ENCODE peak calls at places on chromosomes 5 and 9, in ten cellular contexts. One of them, this sample, is unnamed.

GRCh38 chr5:74630387-74631087 is 10.0 kb downstream of the ENC1 start:
- DNase-seq in heart left ventricle: no peak
- DNase-seq in skeletal muscle cell: peak; percentile 81
- DNase-seq in ACHN: no peak
- DNase-seq in H4: no peak
- DNase-seq in lower lobe of right lung: no peak
- DNase-seq in endodermal cell: no peak
- DNase-seq in WTC11: no peak
- DNase-seq in central memory CD4-positive, alpha-beta T cell: peak; percentile 19
- DNase-seq in HS-5: peak; percentile 87
- DNase-seq in this sample: no peak

GRCh38 chr5:82295144-82295543 is 17.0 kb upstream of the RPS23 start:
- DNase-seq in heart left ventricle: no peak
- DNase-seq in skeletal muscle cell: no peak
- DNase-seq in ACHN: no peak
- DNase-seq in H4: no peak
- DNase-seq in lower lobe of right lung: no peak
- DNase-seq in endodermal cell: no peak
- DNase-seq in WTC11: no peak
- DNase-seq in central memory CD4-positive, alpha-beta T cell: no peak
- DNase-seq in HS-5: no peak
- DNase-seq in this sample: no peak

GRCh38 chr9:127733609-127734008 is 1.5 kb downstream of the TOR2A start:
- DNase-seq in heart left ventricle: no peak
- DNase-seq in skeletal muscle cell: no peak
- DNase-seq in ACHN: no peak
- DNase-seq in H4: no peak
- DNase-seq in lower lobe of right lung: no peak
- DNase-seq in endodermal cell: no peak
- DNase-seq in WTC11: no peak
- DNase-seq in central memory CD4-positive, alpha-beta T cell: no peak
- DNase-seq in HS-5: no peak
- DNase-seq in this sample: no peak

GRCh38 chr5:93990504-93991085 is 249.2 kb upstream of the POU5F2 start:
- DNase-seq in heart left ventricle: no peak
- DNase-seq in skeletal muscle cell: no peak
- DNase-seq in ACHN: no peak
- DNase-seq in H4: no peak
- DNase-seq in lower lobe of right lung: no peak
- DNase-seq in endodermal cell: no peak
- DNase-seq in WTC11: no peak
- DNase-seq in central memory CD4-positive, alpha-beta T cell: no peak
- DNase-seq in HS-5: no peak
- DNase-seq in this sample: no peak

GRCh38 chr9:77851862-77852602 is 179.6 kb downstream of the GNAQ start:
- DNase-seq in heart left ventricle: no peak
- DNase-seq in skeletal muscle cell: no peak
- DNase-seq in ACHN: no peak
- DNase-seq in H4: no peak
- DNase-seq in lower lobe of right lung: no peak
- DNase-seq in endodermal cell: no peak
- DNase-seq in WTC11: no peak
- DNase-seq in central memory CD4-positive, alpha-beta T cell: no peak
- DNase-seq in HS-5: no peak
- DNase-seq in this sample: no peak

GRCh38 chr5:169811023-169811422 is 169.3 kb downstream of the INSYN2B start:
- DNase-seq in heart left ventricle: no peak
- DNase-seq in skeletal muscle cell: no peak
- DNase-seq in ACHN: no peak
- DNase-seq in H4: no peak
- DNase-seq in lower lobe of right lung: no peak
- DNase-seq in endodermal cell: no peak
- DNase-seq in WTC11: no peak
- DNase-seq in central memory CD4-positive, alpha-beta T cell: no peak
- DNase-seq in HS-5: no peak
- DNase-seq in this sample: no peak

GRCh38 chr5:5432020-5432707 is 9.7 kb downstream of the ICE1 start:
- DNase-seq in heart left ventricle: no peak
- DNase-seq in skeletal muscle cell: peak; percentile 33
- DNase-seq in ACHN: no peak
- DNase-seq in H4: no peak
- DNase-seq in lower lobe of right lung: no peak
- DNase-seq in endodermal cell: no peak
- DNase-seq in WTC11: no peak
- DNase-seq in central memory CD4-positive, alpha-beta T cell: no peak
- DNase-seq in HS-5: peak; percentile 45
- DNase-seq in this sample: no peak

GRCh38 chr5:59565551-59565950 is 328.0 kb downstream of the PDE4D start:
- DNase-seq in heart left ventricle: no peak
- DNase-seq in skeletal muscle cell: no peak
- DNase-seq in ACHN: no peak
- DNase-seq in H4: no peak
- DNase-seq in lower lobe of right lung: no peak
- DNase-seq in endodermal cell: no peak
- DNase-seq in WTC11: no peak
- DNase-seq in central memory CD4-positive, alpha-beta T cell: no peak
- DNase-seq in HS-5: no peak
- DNase-seq in this sample: peak; percentile 56

GRCh38 chr5:53128481-53128880 is 18.9 kb upstream of the MOCS2 start:
- DNase-seq in heart left ventricle: no peak
- DNase-seq in skeletal muscle cell: no peak
- DNase-seq in ACHN: no peak
- DNase-seq in H4: no peak
- DNase-seq in lower lobe of right lung: no peak
- DNase-seq in endodermal cell: no peak
- DNase-seq in WTC11: no peak
- DNase-seq in central memory CD4-positive, alpha-beta T cell: no peak
- DNase-seq in HS-5: no peak
- DNase-seq in this sample: no peak

GRCh38 chr9:71146511-71146910 is 25.1 kb upstream of the TRPM3 start:
- DNase-seq in heart left ventricle: no peak
- DNase-seq in skeletal muscle cell: no peak
- DNase-seq in ACHN: no peak
- DNase-seq in H4: peak; percentile 4
- DNase-seq in lower lobe of right lung: no peak
- DNase-seq in endodermal cell: no peak
- DNase-seq in WTC11: no peak
- DNase-seq in central memory CD4-positive, alpha-beta T cell: no peak
- DNase-seq in HS-5: no peak
- DNase-seq in this sample: no peak

GRCh38 chr5:113152053-113152452 is 175.5 kb downstream of the DCP2 start:
- DNase-seq in heart left ventricle: no peak
- DNase-seq in skeletal muscle cell: no peak
- DNase-seq in ACHN: no peak
- DNase-seq in H4: no peak
- DNase-seq in lower lobe of right lung: no peak
- DNase-seq in endodermal cell: no peak
- DNase-seq in WTC11: no peak
- DNase-seq in central memory CD4-positive, alpha-beta T cell: no peak
- DNase-seq in HS-5: no peak
- DNase-seq in this sample: no peak

GRCh38 chr9:109918359-109919163 is 138.6 kb downstream of the PALM2AKAP2 start:
- DNase-seq in heart left ventricle: no peak
- DNase-seq in skeletal muscle cell: peak; percentile 49
- DNase-seq in ACHN: no peak
- DNase-seq in H4: no peak
- DNase-seq in lower lobe of right lung: no peak
- DNase-seq in endodermal cell: no peak
- DNase-seq in WTC11: no peak
- DNase-seq in central memory CD4-positive, alpha-beta T cell: no peak
- DNase-seq in HS-5: no peak
- DNase-seq in this sample: no peak

GRCh38 chr5:73304381-73304780 is 131.4 kb downstream of the TMEM174 start:
- DNase-seq in heart left ventricle: no peak
- DNase-seq in skeletal muscle cell: no peak
- DNase-seq in ACHN: no peak
- DNase-seq in H4: no peak
- DNase-seq in lower lobe of right lung: no peak
- DNase-seq in endodermal cell: no peak
- DNase-seq in WTC11: no peak
- DNase-seq in central memory CD4-positive, alpha-beta T cell: no peak
- DNase-seq in HS-5: no peak
- DNase-seq in this sample: no peak

GRCh38 chr9:132069046-132069898 is 10.4 kb downstream of the MED27 start:
- DNase-seq in heart left ventricle: no peak
- DNase-seq in skeletal muscle cell: no peak
- DNase-seq in ACHN: peak; percentile 1
- DNase-seq in H4: no peak
- DNase-seq in lower lobe of right lung: no peak
- DNase-seq in endodermal cell: no peak
- DNase-seq in WTC11: no peak
- DNase-seq in central memory CD4-positive, alpha-beta T cell: no peak
- DNase-seq in HS-5: no peak
- DNase-seq in this sample: no peak

GRCh38 chr5:57317341-57317740 is 143.5 kb downstream of the GPBP1 start:
- DNase-seq in heart left ventricle: no peak
- DNase-seq in skeletal muscle cell: no peak
- DNase-seq in ACHN: no peak
- DNase-seq in H4: no peak
- DNase-seq in lower lobe of right lung: no peak
- DNase-seq in endodermal cell: no peak
- DNase-seq in WTC11: no peak
- DNase-seq in central memory CD4-positive, alpha-beta T cell: no peak
- DNase-seq in HS-5: no peak
- DNase-seq in this sample: no peak

GRCh38 chr5:88778736-88779135 is 104.2 kb downstream of the MEF2C start:
- DNase-seq in heart left ventricle: no peak
- DNase-seq in skeletal muscle cell: no peak
- DNase-seq in ACHN: no peak
- DNase-seq in H4: no peak
- DNase-seq in lower lobe of right lung: no peak
- DNase-seq in endodermal cell: no peak
- DNase-seq in WTC11: no peak
- DNase-seq in central memory CD4-positive, alpha-beta T cell: no peak
- DNase-seq in HS-5: no peak
- DNase-seq in this sample: no peak

GRCh38 chr9:96187108-96187695 is 114.8 kb downstream of the HSD17B3 start:
- DNase-seq in heart left ventricle: no peak
- DNase-seq in skeletal muscle cell: no peak
- DNase-seq in ACHN: no peak
- DNase-seq in H4: no peak
- DNase-seq in lower lobe of right lung: peak; percentile 49
- DNase-seq in endodermal cell: no peak
- DNase-seq in WTC11: no peak
- DNase-seq in central memory CD4-positive, alpha-beta T cell: no peak
- DNase-seq in HS-5: no peak
- DNase-seq in this sample: no peak

GRCh38 chr9:75850459-75851200 is 39.8 kb upstream of the PCSK5 start:
- DNase-seq in heart left ventricle: no peak
- DNase-seq in skeletal muscle cell: no peak
- DNase-seq in ACHN: no peak
- DNase-seq in H4: no peak
- DNase-seq in lower lobe of right lung: no peak
- DNase-seq in endodermal cell: no peak
- DNase-seq in WTC11: no peak
- DNase-seq in central memory CD4-positive, alpha-beta T cell: no peak
- DNase-seq in HS-5: no peak
- DNase-seq in this sample: no peak

GRCh38 chr5:32223972-32224608 is 50.0 kb upstream of the GOLPH3 start:
- DNase-seq in heart left ventricle: no peak
- DNase-seq in skeletal muscle cell: peak; percentile 31
- DNase-seq in ACHN: peak; percentile 80
- DNase-seq in H4: peak; percentile 30
- DNase-seq in lower lobe of right lung: no peak
- DNase-seq in endodermal cell: peak; percentile 67
- DNase-seq in WTC11: peak; percentile 32
- DNase-seq in central memory CD4-positive, alpha-beta T cell: no peak
- DNase-seq in HS-5: no peak
- DNase-seq in this sample: no peak

GRCh38 chr5:96565843-96566242 is 96.3 kb upstream of the CAST start:
- DNase-seq in heart left ventricle: no peak
- DNase-seq in skeletal muscle cell: peak; percentile 63
- DNase-seq in ACHN: no peak
- DNase-seq in H4: peak; percentile 71
- DNase-seq in lower lobe of right lung: no peak
- DNase-seq in endodermal cell: no peak
- DNase-seq in WTC11: no peak
- DNase-seq in central memory CD4-positive, alpha-beta T cell: no peak
- DNase-seq in HS-5: no peak
- DNase-seq in this sample: no peak

GRCh38 chr5:5318426-5319205 is 103.9 kb upstream of the ICE1 start:
- DNase-seq in heart left ventricle: no peak
- DNase-seq in skeletal muscle cell: no peak
- DNase-seq in ACHN: no peak
- DNase-seq in H4: no peak
- DNase-seq in lower lobe of right lung: no peak
- DNase-seq in endodermal cell: no peak
- DNase-seq in WTC11: no peak
- DNase-seq in central memory CD4-positive, alpha-beta T cell: no peak
- DNase-seq in HS-5: no peak
- DNase-seq in this sample: no peak

GRCh38 chr9:114798793-114799427 is 6.9 kb downstream of the TNFSF15 start:
- DNase-seq in heart left ventricle: no peak
- DNase-seq in skeletal muscle cell: no peak
- DNase-seq in ACHN: no peak
- DNase-seq in H4: no peak
- DNase-seq in lower lobe of right lung: no peak
- DNase-seq in endodermal cell: no peak
- DNase-seq in WTC11: no peak
- DNase-seq in central memory CD4-positive, alpha-beta T cell: no peak
- DNase-seq in HS-5: no peak
- DNase-seq in this sample: no peak

GRCh38 chr9:117178596-117179111 is 236.2 kb downstream of the ASTN2 start:
- DNase-seq in heart left ventricle: no peak
- DNase-seq in skeletal muscle cell: no peak
- DNase-seq in ACHN: no peak
- DNase-seq in H4: no peak
- DNase-seq in lower lobe of right lung: no peak
- DNase-seq in endodermal cell: no peak
- DNase-seq in WTC11: no peak
- DNase-seq in central memory CD4-positive, alpha-beta T cell: no peak
- DNase-seq in HS-5: no peak
- DNase-seq in this sample: no peak

GRCh38 chr9:114429488-114429887 is 41.7 kb upstream of the AKNA start:
- DNase-seq in heart left ventricle: no peak
- DNase-seq in skeletal muscle cell: no peak
- DNase-seq in ACHN: no peak
- DNase-seq in H4: no peak
- DNase-seq in lower lobe of right lung: no peak
- DNase-seq in endodermal cell: peak; percentile 35
- DNase-seq in WTC11: no peak
- DNase-seq in central memory CD4-positive, alpha-beta T cell: no peak
- DNase-seq in HS-5: no peak
- DNase-seq in this sample: no peak

GRCh38 chr5:14794600-14795230 is 76.9 kb downstream of the ANKH start:
- DNase-seq in heart left ventricle: no peak
- DNase-seq in skeletal muscle cell: no peak
- DNase-seq in ACHN: no peak
- DNase-seq in H4: no peak
- DNase-seq in lower lobe of right lung: no peak
- DNase-seq in endodermal cell: no peak
- DNase-seq in WTC11: no peak
- DNase-seq in central memory CD4-positive, alpha-beta T cell: no peak
- DNase-seq in HS-5: no peak
- DNase-seq in this sample: no peak

GRCh38 chr9:128104171-128104618 is 23.3 kb downstream of the PTGES2 start:
- DNase-seq in heart left ventricle: no peak
- DNase-seq in skeletal muscle cell: no peak
- DNase-seq in ACHN: no peak
- DNase-seq in H4: no peak
- DNase-seq in lower lobe of right lung: peak; percentile 17
- DNase-seq in endodermal cell: no peak
- DNase-seq in WTC11: no peak
- DNase-seq in central memory CD4-positive, alpha-beta T cell: no peak
- DNase-seq in HS-5: no peak
- DNase-seq in this sample: peak; percentile 69

GRCh38 chr5:15386122-15386521 is 113.9 kb upstream of the FBXL7 start:
- DNase-seq in heart left ventricle: no peak
- DNase-seq in skeletal muscle cell: no peak
- DNase-seq in ACHN: no peak
- DNase-seq in H4: no peak
- DNase-seq in lower lobe of right lung: no peak
- DNase-seq in endodermal cell: no peak
- DNase-seq in WTC11: no peak
- DNase-seq in central memory CD4-positive, alpha-beta T cell: no peak
- DNase-seq in HS-5: no peak
- DNase-seq in this sample: no peak

GRCh38 chr5:167049043-167049663 is 1242.3 kb upstream of the WWC1 start:
- DNase-seq in heart left ventricle: no peak
- DNase-seq in skeletal muscle cell: no peak
- DNase-seq in ACHN: peak; percentile 65
- DNase-seq in H4: peak; percentile 79
- DNase-seq in lower lobe of right lung: no peak
- DNase-seq in endodermal cell: peak; percentile 61
- DNase-seq in WTC11: peak; percentile 45
- DNase-seq in central memory CD4-positive, alpha-beta T cell: no peak
- DNase-seq in HS-5: no peak
- DNase-seq in this sample: no peak

This sample was measured in psoas muscle.